ENCODE peak calls at places on chromosome 12, in ten cellular contexts. One of them, this sample, is unnamed.

GRCh38 chr12:15591811-15592210 is 197.4 kb downstream of the EPS8 start:
- DNase-seq in adrenal gland: no peak
- DNase-seq in uterus: no peak
- DNase-seq in HepG2: no peak
- DNase-seq in H1: no peak
- DNase-seq in K562: no peak
- DNase-seq in transverse colon: no peak
- DNase-seq in tibial nerve: no peak
- DNase-seq in upper lobe of left lung: no peak
- DNase-seq in sigmoid colon: no peak
- DNase-seq in this sample: no peak

GRCh38 chr12:114186241-114187002 is 219.5 kb downstream of the TBX5 start:
- DNase-seq in transverse colon: no peak
- DNase-seq in HepG2: no peak
- DNase-seq in sigmoid colon: no peak
- DNase-seq in uterus: no peak
- DNase-seq in H1: peak; percentile 53
- DNase-seq in adrenal gland: no peak
- DNase-seq in tibial nerve: no peak
- DNase-seq in upper lobe of left lung: no peak
- DNase-seq in K562: no peak
- DNase-seq in this sample: no peak

GRCh38 chr12:48932878-48933277 is 7.6 kb upstream of the FKBP11 start:
- DNase-seq in upper lobe of left lung: no peak
- DNase-seq in sigmoid colon: no peak
- DNase-seq in HepG2: no peak
- DNase-seq in transverse colon: no peak
- DNase-seq in K562: no peak
- DNase-seq in uterus: no peak
- DNase-seq in tibial nerve: no peak
- DNase-seq in H1: no peak
- DNase-seq in adrenal gland: no peak
- DNase-seq in this sample: no peak

GRCh38 chr12:58502236-58502635 is 418.1 kb downstream of the LRIG3 start:
- DNase-seq in HepG2: no peak
- DNase-seq in tibial nerve: no peak
- DNase-seq in upper lobe of left lung: no peak
- DNase-seq in uterus: no peak
- DNase-seq in H1: no peak
- DNase-seq in K562: no peak
- DNase-seq in adrenal gland: no peak
- DNase-seq in sigmoid colon: no peak
- DNase-seq in transverse colon: no peak
- DNase-seq in this sample: no peak

GRCh38 chr12:114955414-114956014 is 271.5 kb upstream of the TBX3 start:
- DNase-seq in HepG2: no peak
- DNase-seq in upper lobe of left lung: no peak
- DNase-seq in uterus: no peak
- DNase-seq in K562: peak; percentile 6
- DNase-seq in sigmoid colon: no peak
- DNase-seq in tibial nerve: no peak
- DNase-seq in transverse colon: no peak
- DNase-seq in H1: no peak
- DNase-seq in adrenal gland: no peak
- DNase-seq in this sample: no peak

GRCh38 chr12:64566882-64567517 is 43.3 kb upstream of the RASSF3 start:
- DNase-seq in HepG2: no peak
- DNase-seq in H1: peak; percentile 48
- DNase-seq in adrenal gland: peak; percentile 28
- DNase-seq in transverse colon: no peak
- DNase-seq in upper lobe of left lung: no peak
- DNase-seq in sigmoid colon: peak; percentile 21
- DNase-seq in tibial nerve: no peak
- DNase-seq in uterus: no peak
- DNase-seq in K562: no peak
- DNase-seq in this sample: no peak

GRCh38 chr12:95413576-95413975 is 60.4 kb upstream of the METAP2 start:
- DNase-seq in H1: no peak
- DNase-seq in sigmoid colon: no peak
- DNase-seq in tibial nerve: no peak
- DNase-seq in HepG2: no peak
- DNase-seq in adrenal gland: no peak
- DNase-seq in K562: no peak
- DNase-seq in upper lobe of left lung: no peak
- DNase-seq in transverse colon: no peak
- DNase-seq in uterus: no peak
- DNase-seq in this sample: no peak

GRCh38 chr12:32217354-32218310 is 111.0 kb downstream of the BICD1 start:
- DNase-seq in adrenal gland: peak; percentile 37
- DNase-seq in uterus: no peak
- DNase-seq in transverse colon: peak; percentile 8
- DNase-seq in H1: no peak
- DNase-seq in HepG2: no peak
- DNase-seq in K562: no peak
- DNase-seq in tibial nerve: no peak
- DNase-seq in sigmoid colon: no peak
- DNase-seq in upper lobe of left lung: peak; percentile 43
- DNase-seq in this sample: no peak

GRCh38 chr12:124625867-124626675 is 58.7 kb upstream of the NCOR2 start:
- DNase-seq in transverse colon: peak; percentile 87
- DNase-seq in HepG2: peak; percentile 16
- DNase-seq in K562: peak; percentile 65
- DNase-seq in sigmoid colon: peak; percentile 92
- DNase-seq in uterus: peak; percentile 81
- DNase-seq in tibial nerve: peak; percentile 82
- DNase-seq in H1: no peak
- DNase-seq in upper lobe of left lung: peak; percentile 89
- DNase-seq in adrenal gland: peak; percentile 74
- DNase-seq in this sample: peak; percentile 90

GRCh38 chr12:25266522-25266921 is 15.8 kb upstream of the KRAS start:
- DNase-seq in transverse colon: no peak
- DNase-seq in HepG2: no peak
- DNase-seq in upper lobe of left lung: no peak
- DNase-seq in K562: no peak
- DNase-seq in tibial nerve: no peak
- DNase-seq in uterus: no peak
- DNase-seq in H1: no peak
- DNase-seq in adrenal gland: no peak
- DNase-seq in sigmoid colon: no peak
- DNase-seq in this sample: no peak

GRCh38 chr12:45601888-45602287 is 127.6 kb upstream of the ARID2 start:
- DNase-seq in H1: no peak
- DNase-seq in HepG2: no peak
- DNase-seq in transverse colon: no peak
- DNase-seq in sigmoid colon: no peak
- DNase-seq in tibial nerve: no peak
- DNase-seq in K562: no peak
- DNase-seq in upper lobe of left lung: no peak
- DNase-seq in uterus: no peak
- DNase-seq in adrenal gland: no peak
- DNase-seq in this sample: no peak

GRCh38 chr12:108237272-108237671 is 101.8 kb downstream of the CMKLR1 start:
- DNase-seq in HepG2: peak; percentile 7
- DNase-seq in adrenal gland: no peak
- DNase-seq in uterus: no peak
- DNase-seq in transverse colon: no peak
- DNase-seq in sigmoid colon: no peak
- DNase-seq in K562: peak; percentile 59
- DNase-seq in H1: peak; percentile 67
- DNase-seq in upper lobe of left lung: no peak
- DNase-seq in tibial nerve: no peak
- DNase-seq in this sample: no peak
- TF ChIP-seq CTCF in HepG2: peak; percentile 49
- TF ChIP-seq CTCF in adrenal gland: no peak
- TF ChIP-seq CTCF in uterus: no peak
- TF ChIP-seq CTCF in transverse colon: no peak
- TF ChIP-seq CTCF in sigmoid colon: no peak
- TF ChIP-seq CTCF in K562: peak; percentile 63
- TF ChIP-seq CTCF in H1: peak; percentile 44
- TF ChIP-seq CTCF in upper lobe of left lung: no peak
- TF ChIP-seq CTCF in tibial nerve: no peak
- TF ChIP-seq CTCF in this sample: no peak

GRCh38 chr12:120346031-120346430 is 18.5 kb upstream of the PLA2G1B start:
- DNase-seq in sigmoid colon: no peak
- DNase-seq in HepG2: no peak
- DNase-seq in upper lobe of left lung: no peak
- DNase-seq in K562: no peak
- DNase-seq in H1: no peak
- DNase-seq in tibial nerve: no peak
- DNase-seq in transverse colon: no peak
- DNase-seq in adrenal gland: no peak
- DNase-seq in uterus: no peak
- DNase-seq in this sample: no peak
- H3K9me3 ChIP-seq in sigmoid colon: no peaks in the 10 kb centered on the region
- H3K9me3 ChIP-seq in HepG2: no peaks in the 10 kb centered on the region
- H3K9me3 ChIP-seq in upper lobe of left lung: no peaks in the 10 kb centered on the region
- H3K9me3 ChIP-seq in K562: no peaks in the 10 kb centered on the region
- H3K9me3 ChIP-seq in H1: no peaks in the 10 kb centered on the region
- H3K9me3 ChIP-seq in tibial nerve: no peaks in the 10 kb centered on the region
- H3K9me3 ChIP-seq in transverse colon: no peaks in the 10 kb centered on the region
- H3K9me3 ChIP-seq in adrenal gland: no peaks in the 10 kb centered on the region
- H3K9me3 ChIP-seq in uterus: no peaks in the 10 kb centered on the region
- H3K9me3 ChIP-seq in this sample: no peaks in the 10 kb centered on the region

GRCh38 chr12:121802485-121802842 is 1.3 kb upstream of the SETD1B start:
- DNase-seq in sigmoid colon: no peak
- DNase-seq in HepG2: no peak
- DNase-seq in tibial nerve: no peak
- DNase-seq in upper lobe of left lung: no peak
- DNase-seq in K562: no peak
- DNase-seq in H1: no peak
- DNase-seq in adrenal gland: no peak
- DNase-seq in uterus: no peak
- DNase-seq in transverse colon: no peak
- DNase-seq in this sample: no peak

GRCh38 chr12:121804417-121805111 is 755 bp downstream of the SETD1B start:
- DNase-seq in upper lobe of left lung: no peak
- DNase-seq in uterus: peak; percentile 51
- DNase-seq in tibial nerve: no peak
- DNase-seq in HepG2: peak; percentile 55
- DNase-seq in K562: peak; percentile 66
- DNase-seq in sigmoid colon: peak; percentile 74
- DNase-seq in transverse colon: no peak
- DNase-seq in H1: no peak
- DNase-seq in adrenal gland: peak; percentile 50
- DNase-seq in this sample: peak; percentile 72

GRCh38 chr12:121802843-121803698 is 738 bp upstream of the SETD1B start:
- DNase-seq in upper lobe of left lung: peak; percentile 91
- DNase-seq in transverse colon: peak; percentile 92
- DNase-seq in HepG2: peak; percentile 93
- DNase-seq in uterus: peak; percentile 94
- DNase-seq in tibial nerve: peak; percentile 89
- DNase-seq in K562: peak; percentile 95
- DNase-seq in H1: peak; percentile 88
- DNase-seq in sigmoid colon: peak; percentile 96
- DNase-seq in adrenal gland: peak; percentile 91
- DNase-seq in this sample: peak; percentile 95

GRCh38 chr12:121805171-121805687 is 1.4 kb downstream of the SETD1B start:
- DNase-seq in H1: no peak
- DNase-seq in upper lobe of left lung: no peak
- DNase-seq in tibial nerve: no peak
- DNase-seq in uterus: no peak
- DNase-seq in adrenal gland: peak; percentile 31
- DNase-seq in transverse colon: no peak
- DNase-seq in K562: no peak
- DNase-seq in sigmoid colon: no peak
- DNase-seq in HepG2: no peak
- DNase-seq in this sample: peak; percentile 58

DNA sequence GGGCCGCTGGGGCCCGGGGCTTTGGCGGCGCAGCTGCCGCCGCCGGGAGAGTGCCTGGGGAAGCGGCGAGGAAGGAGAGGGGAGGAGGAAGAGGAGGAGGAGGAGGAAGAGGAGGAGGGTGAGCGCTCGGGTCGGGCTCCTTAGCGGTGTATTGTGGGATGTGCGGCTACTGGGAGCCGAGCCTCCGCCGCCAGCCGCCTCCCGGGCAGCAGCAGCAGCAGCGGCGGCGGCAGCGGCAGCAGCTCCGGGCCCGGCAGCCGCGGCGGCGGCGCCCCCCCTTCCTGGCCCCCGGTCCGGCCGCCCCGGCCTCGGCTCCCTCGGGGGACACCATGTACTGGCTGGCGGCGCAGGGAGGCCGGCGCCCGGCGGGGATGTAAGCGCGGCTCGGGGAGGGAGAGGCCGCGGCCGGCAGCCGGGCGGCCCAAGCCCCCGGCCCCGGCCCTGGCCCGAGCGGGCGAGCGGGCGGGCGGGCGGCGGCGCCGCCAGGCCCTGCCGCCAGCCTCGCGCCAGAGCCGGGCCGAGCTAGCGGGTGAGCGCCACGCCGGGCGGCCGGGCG is at the start of gene SETD1B:
- DNase-seq in H1: no peak
- DNase-seq in sigmoid colon: peak; percentile 85
- DNase-seq in adrenal gland: peak; percentile 70
- DNase-seq in tibial nerve: no peak
- DNase-seq in K562: peak; percentile 78
- DNase-seq in upper lobe of left lung: peak; percentile 64
- DNase-seq in uterus: peak; percentile 62
- DNase-seq in HepG2: no peak
- DNase-seq in transverse colon: peak; percentile 69
- DNase-seq in this sample: no peak
- TF ChIP-seq POLR2A in H1: no peak
- TF ChIP-seq POLR2A in sigmoid colon: no peak
- TF ChIP-seq POLR2A in adrenal gland: peak; percentile 63
- TF ChIP-seq POLR2A in tibial nerve: no peak
- TF ChIP-seq POLR2A in K562: no peak
- TF ChIP-seq POLR2A in upper lobe of left lung: peak; percentile 28
- TF ChIP-seq POLR2A in uterus: peak; percentile 36
- TF ChIP-seq POLR2A in HepG2: no peak
- TF ChIP-seq POLR2A in transverse colon: no peak
- TF ChIP-seq POLR2A in this sample: peak; percentile 50

GRCh38 chr12:40315375-40315774 is 90.6 kb downstream of the LRRK2 start:
- DNase-seq in tibial nerve: no peak
- DNase-seq in sigmoid colon: no peak
- DNase-seq in upper lobe of left lung: no peak
- DNase-seq in K562: no peak
- DNase-seq in adrenal gland: no peak
- DNase-seq in H1: no peak
- DNase-seq in transverse colon: no peak
- DNase-seq in uterus: no peak
- DNase-seq in HepG2: no peak
- DNase-seq in this sample: no peak

GRCh38 chr12:40313928-40314327 is 89.1 kb downstream of the LRRK2 start:
- DNase-seq in HepG2: no peak
- DNase-seq in H1: no peak
- DNase-seq in sigmoid colon: no peak
- DNase-seq in uterus: no peak
- DNase-seq in transverse colon: no peak
- DNase-seq in K562: no peak
- DNase-seq in adrenal gland: no peak
- DNase-seq in tibial nerve: no peak
- DNase-seq in upper lobe of left lung: no peak
- DNase-seq in this sample: no peak

GRCh38 chr12:40314927-40315326 is 90.1 kb downstream of the LRRK2 start:
- DNase-seq in adrenal gland: no peak
- DNase-seq in HepG2: no peak
- DNase-seq in sigmoid colon: no peak
- DNase-seq in transverse colon: no peak
- DNase-seq in upper lobe of left lung: no peak
- DNase-seq in K562: no peak
- DNase-seq in tibial nerve: no peak
- DNase-seq in H1: no peak
- DNase-seq in uterus: no peak
- DNase-seq in this sample: no peak

GRCh38 chr12:40312196-40312595 is 87.4 kb downstream of the LRRK2 start:
- DNase-seq in tibial nerve: no peak
- DNase-seq in upper lobe of left lung: no peak
- DNase-seq in H1: no peak
- DNase-seq in K562: no peak
- DNase-seq in transverse colon: no peak
- DNase-seq in uterus: no peak
- DNase-seq in HepG2: no peak
- DNase-seq in sigmoid colon: no peak
- DNase-seq in adrenal gland: no peak
- DNase-seq in this sample: no peak

GRCh38 chr12:40312982-40313576 is 88.3 kb downstream of the LRRK2 start:
- DNase-seq in H1: no peak
- DNase-seq in upper lobe of left lung: no peak
- DNase-seq in HepG2: peak; percentile 2
- DNase-seq in K562: no peak
- DNase-seq in tibial nerve: no peak
- DNase-seq in uterus: no peak
- DNase-seq in adrenal gland: no peak
- DNase-seq in transverse colon: no peak
- DNase-seq in sigmoid colon: no peak
- DNase-seq in this sample: no peak
- TF ChIP-seq CTCF in H1: peak; percentile 24
- TF ChIP-seq CTCF in upper lobe of left lung: no peak
- TF ChIP-seq CTCF in HepG2: no peak
- TF ChIP-seq CTCF in K562: no peak
- TF ChIP-seq CTCF in tibial nerve: peak; percentile 25
- TF ChIP-seq CTCF in uterus: peak; percentile 23
- TF ChIP-seq CTCF in adrenal gland: peak; percentile 25
- TF ChIP-seq CTCF in transverse colon: peak; percentile 17
- TF ChIP-seq CTCF in sigmoid colon: no peak
- TF ChIP-seq CTCF in this sample: peak; percentile 44